ENCODE peak calls at places on chromosomes 3 and 15, in ten cellular contexts. I, T, V, X, L, G, E, R, U and D are unnamed samples.

GRCh38 chr15:89647191-89647851 is 7.9 kb downstream of the KIF7 start:
- DNase-seq in V (peak; percentile 71), E (peak; percentile 90), I (peak; percentile 50), G (peak; percentile 34), R (peak; percentile 94), L (peak; percentile 63), X (no peak), T (no peak), U (peak; percentile 28), D (peak; percentile 42)

GRCh38 chr3:101574388-101575156 is 592 bp downstream of the PCNP start:
- DNase-seq in U (peak; percentile 67), X (no peak), E (peak; percentile 76), V (peak; percentile 62), R (peak; percentile 54), I (peak; percentile 62), L (peak; percentile 70), G (peak; percentile 54), T (peak; percentile 30), D (peak; percentile 19)

GRCh38 chr3:148790841-148791240 is 36.8 kb upstream of the CPB1 start:
- DNase-seq in X (no peak), I (no peak), T (peak; percentile 2), L (no peak), V (no peak), R (peak; percentile 30), U (peak; percentile 65), G (peak; percentile 86), E (no peak), D (no peak)

GRCh38 chr15:90364251-90364650 is 12.2 kb downstream of the ZNF774 start:
- DNase-seq in V (no peak), G (peak; percentile 64), R (no peak), X (no peak), L (peak; percentile 67), U (peak; percentile 86), I (no peak), E (no peak), T (no peak), D (no peak)

GRCh38 chr3:132231633-132232032 is 85.6 kb upstream of the ACP3 start:
- DNase-seq in U (peak; percentile 72), E (no peak), V (no peak), L (peak; percentile 27), T (no peak), G (peak; percentile 72), R (no peak), X (no peak), I (no peak), D (no peak)

GRCh38 chr3:135419155-135419554 is 546.4 kb upstream of the PPP2R3A start:
- DNase-seq in U (no peak), E (no peak), X (no peak), T (no peak), L (no peak), I (no peak), R (no peak), G (no peak), V (no peak), D (no peak)

GRCh38 chr3:50652709-50653108 is 22.0 kb upstream of the DOCK3 start:
- DNase-seq in E (peak; percentile 75), G (peak; percentile 38), V (peak; percentile 60), X (no peak), I (no peak), T (no peak), L (peak; percentile 60), R (peak; percentile 52), U (no peak), D (no peak)

GRCh38 chr3:74789111-74789510 is 174.7 kb upstream of the CNTN3 start:
- DNase-seq in R (no peak), L (peak; percentile 86), I (no peak), V (no peak), X (no peak), E (no peak), T (no peak), U (no peak), G (no peak), D (no peak)

GRCh38 chr15:75051161-75051560 is 27.8 kb downstream of the PPCDC start:
- DNase-seq in T (no peak), L (no peak), I (no peak), V (no peak), U (no peak), E (no peak), X (no peak), G (peak; percentile 60), R (no peak), D (no peak)

GRCh38 chr3:10344147-10344943 is 23.4 kb upstream of the SEC13 start:
- DNase-seq in X (no peak), G (no peak), L (peak; percentile 50), T (no peak), U (peak; percentile 32), V (peak; percentile 57), R (peak; percentile 63), E (no peak), I (no peak), D (peak; percentile 9)

GRCh38 chr3:192005989-192006388 is 545.0 kb downstream of the PYDC2 start:
- DNase-seq in I (no peak), R (no peak), E (no peak), L (no peak), T (peak; percentile 40), G (no peak), V (no peak), X (no peak), U (no peak), D (no peak)

GRCh38 chr3:107666853-107667252 is 144.1 kb downstream of the BBX start:
- DNase-seq in E (no peak), R (no peak), I (no peak), T (no peak), G (no peak), X (no peak), L (no peak), V (no peak), U (no peak), D (no peak)

GRCh38 chr15:44782516-44782915 is 46.2 kb downstream of the TRIM69 start:
- DNase-seq in I (no peak), E (no peak), R (no peak), G (peak; percentile 94), T (no peak), L (peak; percentile 2), U (peak; percentile 57), X (no peak), V (no peak), D (no peak)

GRCh38 chr15:33126559-33127290 is 67.8 kb downstream of the FMN1 start:
- DNase-seq in R (peak; percentile 93), T (peak; percentile 86), U (peak; percentile 93), L (peak; percentile 94), G (peak; percentile 99), I (peak; percentile 97), X (peak; percentile 94), V (peak; percentile 59), E (peak; percentile 67), D (no peak)

GRCh38 chr3:112550859-112551258 is 10.9 kb downstream of the ATG3 start:
- DNase-seq in L (no peak), G (no peak), U (no peak), X (no peak), I (no peak), R (no peak), E (no peak), T (no peak), V (no peak), D (no peak)

GRCh38 chr15:88448991-88449461 is 18.2 kb downstream of the MRPL46 start:
- DNase-seq in G (no peak), L (no peak), X (no peak), I (no peak), R (no peak), V (no peak), E (no peak), U (no peak), T (no peak), D (no peak)

GRCh38 chr15:52233405-52233804 is 42.2 kb upstream of the GNB5 start:
- DNase-seq in V (no peak), R (no peak), L (no peak), U (no peak), T (no peak), I (no peak), E (no peak), G (peak; percentile 48), X (no peak), D (no peak)